ENCODE peak calls at places on chromosomes 13 and 19, in nine cellular contexts. One of them, this sample, is unnamed.

GRCh38 chr13:93216122-93216521 is 10.5 kb upstream of the GPC6 start:
- DNase-seq in fibroblast of the conjunctiva: no peak
- DNase-seq in activated T-cell treated with anti-CD3 and anti-CD28 coated beads, Interleukin-2, amount 50 U/mL, for 24 hours: no peak
- DNase-seq in activated naive CD8-positive, alpha-beta T cell treated with anti-CD3 and anti-CD28 coated beads, Interleukin-2, amount 10 ng/mL, durations not matched to agents 7 days and 5 days: no peak
- DNase-seq in NCI-H774: no peak
- DNase-seq in stimulated activated CD8-positive, alpha-beta memory T cell treated with anti-CD3 and anti-CD28 coated beads, Interleukin-7, amount 100 ng/mL, for 1 hour: no peak
- DNase-seq in AG09319: no peak
- DNase-seq in testis: no peak
- DNase-seq in cardiac muscle cell: no peak
- DNase-seq in this sample: no peak

GRCh38 chr19:41548954-41549688 is 26.8 kb upstream of the CEACAM21 start:
- DNase-seq in stimulated activated CD8-positive, alpha-beta memory T cell treated with anti-CD3 and anti-CD28 coated beads, Interleukin-7, amount 100 ng/mL, for 1 hour: peak; percentile 44
- DNase-seq in cardiac muscle cell: peak; percentile 20
- DNase-seq in activated naive CD8-positive, alpha-beta T cell treated with anti-CD3 and anti-CD28 coated beads, Interleukin-2, amount 10 ng/mL, durations not matched to agents 7 days and 5 days: peak; percentile 82
- DNase-seq in testis: no peak
- DNase-seq in activated T-cell treated with anti-CD3 and anti-CD28 coated beads, Interleukin-2, amount 50 U/mL, for 24 hours: peak; percentile 74
- DNase-seq in AG09319: no peak
- DNase-seq in fibroblast of the conjunctiva: no peak
- DNase-seq in NCI-H774: no peak
- DNase-seq in this sample: no peak

GRCh38 chr13:31012285-31013024 is 80.0 kb downstream of the TEX26 start:
- DNase-seq in cardiac muscle cell: peak; percentile 52
- DNase-seq in activated naive CD8-positive, alpha-beta T cell treated with anti-CD3 and anti-CD28 coated beads, Interleukin-2, amount 10 ng/mL, durations not matched to agents 7 days and 5 days: no peak
- DNase-seq in AG09319: no peak
- DNase-seq in fibroblast of the conjunctiva: peak; percentile 14
- DNase-seq in NCI-H774: no peak
- DNase-seq in activated T-cell treated with anti-CD3 and anti-CD28 coated beads, Interleukin-2, amount 50 U/mL, for 24 hours: no peak
- DNase-seq in stimulated activated CD8-positive, alpha-beta memory T cell treated with anti-CD3 and anti-CD28 coated beads, Interleukin-7, amount 100 ng/mL, for 1 hour: no peak
- DNase-seq in testis: peak; percentile 27
- DNase-seq in this sample: no peak

GRCh38 chr13:26247608-26248007 is 6.3 kb upstream of the CDK8 start:
- DNase-seq in testis: no peak
- DNase-seq in activated T-cell treated with anti-CD3 and anti-CD28 coated beads, Interleukin-2, amount 50 U/mL, for 24 hours: no peak
- DNase-seq in NCI-H774: no peak
- DNase-seq in cardiac muscle cell: no peak
- DNase-seq in activated naive CD8-positive, alpha-beta T cell treated with anti-CD3 and anti-CD28 coated beads, Interleukin-2, amount 10 ng/mL, durations not matched to agents 7 days and 5 days: no peak
- DNase-seq in fibroblast of the conjunctiva: no peak
- DNase-seq in stimulated activated CD8-positive, alpha-beta memory T cell treated with anti-CD3 and anti-CD28 coated beads, Interleukin-7, amount 100 ng/mL, for 1 hour: no peak
- DNase-seq in AG09319: no peak
- DNase-seq in this sample: no peak

GRCh38 chr19:14497347-14497921 is 1.5 kb upstream of the GIPC1 start:
- DNase-seq in activated T-cell treated with anti-CD3 and anti-CD28 coated beads, Interleukin-2, amount 50 U/mL, for 24 hours: no peak
- DNase-seq in fibroblast of the conjunctiva: no peak
- DNase-seq in NCI-H774: no peak
- DNase-seq in cardiac muscle cell: peak; percentile 33
- DNase-seq in stimulated activated CD8-positive, alpha-beta memory T cell treated with anti-CD3 and anti-CD28 coated beads, Interleukin-7, amount 100 ng/mL, for 1 hour: no peak
- DNase-seq in activated naive CD8-positive, alpha-beta T cell treated with anti-CD3 and anti-CD28 coated beads, Interleukin-2, amount 10 ng/mL, durations not matched to agents 7 days and 5 days: no peak
- DNase-seq in AG09319: no peak
- DNase-seq in testis: no peak
- DNase-seq in this sample: no peak

GRCh38 chr13:53126803-53127202 is 98.2 kb downstream of the OLFM4 start:
- DNase-seq in stimulated activated CD8-positive, alpha-beta memory T cell treated with anti-CD3 and anti-CD28 coated beads, Interleukin-7, amount 100 ng/mL, for 1 hour: no peak
- DNase-seq in cardiac muscle cell: peak; percentile 68
- DNase-seq in activated naive CD8-positive, alpha-beta T cell treated with anti-CD3 and anti-CD28 coated beads, Interleukin-2, amount 10 ng/mL, durations not matched to agents 7 days and 5 days: no peak
- DNase-seq in NCI-H774: no peak
- DNase-seq in fibroblast of the conjunctiva: no peak
- DNase-seq in activated T-cell treated with anti-CD3 and anti-CD28 coated beads, Interleukin-2, amount 50 U/mL, for 24 hours: no peak
- DNase-seq in AG09319: no peak
- DNase-seq in testis: no peak
- DNase-seq in this sample: no peak

GRCh38 chr13:112997188-112998135 is 28.4 kb downstream of the MCF2L start:
- DNase-seq in cardiac muscle cell: no peak
- DNase-seq in AG09319: no peak
- DNase-seq in NCI-H774: peak; percentile 89
- DNase-seq in stimulated activated CD8-positive, alpha-beta memory T cell treated with anti-CD3 and anti-CD28 coated beads, Interleukin-7, amount 100 ng/mL, for 1 hour: no peak
- DNase-seq in activated T-cell treated with anti-CD3 and anti-CD28 coated beads, Interleukin-2, amount 50 U/mL, for 24 hours: no peak
- DNase-seq in testis: no peak
- DNase-seq in fibroblast of the conjunctiva: no peak
- DNase-seq in activated naive CD8-positive, alpha-beta T cell treated with anti-CD3 and anti-CD28 coated beads, Interleukin-2, amount 10 ng/mL, durations not matched to agents 7 days and 5 days: no peak
- DNase-seq in this sample: no peak

GRCh38 chr13:21043898-21044297 is 17.5 kb downstream of the LATS2 start:
- DNase-seq in fibroblast of the conjunctiva: peak; percentile 67
- DNase-seq in testis: no peak
- DNase-seq in activated naive CD8-positive, alpha-beta T cell treated with anti-CD3 and anti-CD28 coated beads, Interleukin-2, amount 10 ng/mL, durations not matched to agents 7 days and 5 days: no peak
- DNase-seq in cardiac muscle cell: peak; percentile 92
- DNase-seq in stimulated activated CD8-positive, alpha-beta memory T cell treated with anti-CD3 and anti-CD28 coated beads, Interleukin-7, amount 100 ng/mL, for 1 hour: no peak
- DNase-seq in AG09319: peak; percentile 64
- DNase-seq in NCI-H774: no peak
- DNase-seq in activated T-cell treated with anti-CD3 and anti-CD28 coated beads, Interleukin-2, amount 50 U/mL, for 24 hours: no peak
- DNase-seq in this sample: no peak

GRCh38 chr19:8251025-8251472 is 41.9 kb downstream of the CERS4 start:
- DNase-seq in testis: peak; percentile 86
- DNase-seq in NCI-H774: no peak
- DNase-seq in fibroblast of the conjunctiva: no peak
- DNase-seq in activated T-cell treated with anti-CD3 and anti-CD28 coated beads, Interleukin-2, amount 50 U/mL, for 24 hours: no peak
- DNase-seq in AG09319: no peak
- DNase-seq in stimulated activated CD8-positive, alpha-beta memory T cell treated with anti-CD3 and anti-CD28 coated beads, Interleukin-7, amount 100 ng/mL, for 1 hour: no peak
- DNase-seq in cardiac muscle cell: peak; percentile 58
- DNase-seq in activated naive CD8-positive, alpha-beta T cell treated with anti-CD3 and anti-CD28 coated beads, Interleukin-2, amount 10 ng/mL, durations not matched to agents 7 days and 5 days: no peak
- DNase-seq in this sample: peak; percentile 87

GRCh38 chr19:28456264-28456663 is 756.7 kb downstream of the UQCRFS1 start:
- DNase-seq in activated naive CD8-positive, alpha-beta T cell treated with anti-CD3 and anti-CD28 coated beads, Interleukin-2, amount 10 ng/mL, durations not matched to agents 7 days and 5 days: no peak
- DNase-seq in testis: no peak
- DNase-seq in fibroblast of the conjunctiva: no peak
- DNase-seq in activated T-cell treated with anti-CD3 and anti-CD28 coated beads, Interleukin-2, amount 50 U/mL, for 24 hours: no peak
- DNase-seq in AG09319: no peak
- DNase-seq in cardiac muscle cell: no peak
- DNase-seq in NCI-H774: no peak
- DNase-seq in stimulated activated CD8-positive, alpha-beta memory T cell treated with anti-CD3 and anti-CD28 coated beads, Interleukin-7, amount 100 ng/mL, for 1 hour: no peak
- DNase-seq in this sample: no peak

GRCh38 chr13:33349314-33349995 is 63.9 kb upstream of the STARD13 start:
- DNase-seq in activated T-cell treated with anti-CD3 and anti-CD28 coated beads, Interleukin-2, amount 50 U/mL, for 24 hours: no peak
- DNase-seq in cardiac muscle cell: no peak
- DNase-seq in NCI-H774: no peak
- DNase-seq in fibroblast of the conjunctiva: no peak
- DNase-seq in activated naive CD8-positive, alpha-beta T cell treated with anti-CD3 and anti-CD28 coated beads, Interleukin-2, amount 10 ng/mL, durations not matched to agents 7 days and 5 days: no peak
- DNase-seq in stimulated activated CD8-positive, alpha-beta memory T cell treated with anti-CD3 and anti-CD28 coated beads, Interleukin-7, amount 100 ng/mL, for 1 hour: no peak
- DNase-seq in AG09319: no peak
- DNase-seq in testis: peak; percentile 24
- DNase-seq in this sample: no peak

GRCh38 chr13:79874396-79875360 is 393.7 kb downstream of the NDFIP2 start:
- DNase-seq in fibroblast of the conjunctiva: no peak
- DNase-seq in stimulated activated CD8-positive, alpha-beta memory T cell treated with anti-CD3 and anti-CD28 coated beads, Interleukin-7, amount 100 ng/mL, for 1 hour: no peak
- DNase-seq in AG09319: no peak
- DNase-seq in testis: no peak
- DNase-seq in activated T-cell treated with anti-CD3 and anti-CD28 coated beads, Interleukin-2, amount 50 U/mL, for 24 hours: no peak
- DNase-seq in cardiac muscle cell: no peak
- DNase-seq in NCI-H774: no peak
- DNase-seq in activated naive CD8-positive, alpha-beta T cell treated with anti-CD3 and anti-CD28 coated beads, Interleukin-2, amount 10 ng/mL, durations not matched to agents 7 days and 5 days: no peak
- DNase-seq in this sample: no peak

GRCh38 chr13:43111887-43112400 is 88.6 kb downstream of the DNAJC15 start:
- DNase-seq in NCI-H774: no peak
- DNase-seq in AG09319: no peak
- DNase-seq in activated T-cell treated with anti-CD3 and anti-CD28 coated beads, Interleukin-2, amount 50 U/mL, for 24 hours: no peak
- DNase-seq in stimulated activated CD8-positive, alpha-beta memory T cell treated with anti-CD3 and anti-CD28 coated beads, Interleukin-7, amount 100 ng/mL, for 1 hour: no peak
- DNase-seq in activated naive CD8-positive, alpha-beta T cell treated with anti-CD3 and anti-CD28 coated beads, Interleukin-2, amount 10 ng/mL, durations not matched to agents 7 days and 5 days: no peak
- DNase-seq in fibroblast of the conjunctiva: no peak
- DNase-seq in testis: no peak
- DNase-seq in cardiac muscle cell: no peak
- DNase-seq in this sample: no peak

GRCh38 chr13:49563513-49563912 is 21.8 kb downstream of the RCBTB1 start:
- DNase-seq in testis: no peak
- DNase-seq in AG09319: no peak
- DNase-seq in activated naive CD8-positive, alpha-beta T cell treated with anti-CD3 and anti-CD28 coated beads, Interleukin-2, amount 10 ng/mL, durations not matched to agents 7 days and 5 days: no peak
- DNase-seq in fibroblast of the conjunctiva: peak; percentile 18
- DNase-seq in NCI-H774: no peak
- DNase-seq in activated T-cell treated with anti-CD3 and anti-CD28 coated beads, Interleukin-2, amount 50 U/mL, for 24 hours: no peak
- DNase-seq in cardiac muscle cell: peak; percentile 69
- DNase-seq in stimulated activated CD8-positive, alpha-beta memory T cell treated with anti-CD3 and anti-CD28 coated beads, Interleukin-7, amount 100 ng/mL, for 1 hour: no peak
- DNase-seq in this sample: no peak

GRCh38 chr19:11035441-11036377 is 53.6 kb upstream of the LDLR start:
- DNase-seq in AG09319: peak; percentile 57
- DNase-seq in cardiac muscle cell: peak; percentile 92
- DNase-seq in NCI-H774: peak; percentile 83
- DNase-seq in fibroblast of the conjunctiva: peak; percentile 83
- DNase-seq in activated naive CD8-positive, alpha-beta T cell treated with anti-CD3 and anti-CD28 coated beads, Interleukin-2, amount 10 ng/mL, durations not matched to agents 7 days and 5 days: peak; percentile 86
- DNase-seq in activated T-cell treated with anti-CD3 and anti-CD28 coated beads, Interleukin-2, amount 50 U/mL, for 24 hours: peak; percentile 88
- DNase-seq in testis: peak; percentile 94
- DNase-seq in stimulated activated CD8-positive, alpha-beta memory T cell treated with anti-CD3 and anti-CD28 coated beads, Interleukin-7, amount 100 ng/mL, for 1 hour: peak; percentile 57
- DNase-seq in this sample: peak; percentile 93

GRCh38 chr19:3434630-3435553 is 45.4 kb downstream of the SMIM24 start:
- DNase-seq in fibroblast of the conjunctiva: peak; percentile 92
- DNase-seq in AG09319: peak; percentile 82
- DNase-seq in activated T-cell treated with anti-CD3 and anti-CD28 coated beads, Interleukin-2, amount 50 U/mL, for 24 hours: peak; percentile 99
- DNase-seq in stimulated activated CD8-positive, alpha-beta memory T cell treated with anti-CD3 and anti-CD28 coated beads, Interleukin-7, amount 100 ng/mL, for 1 hour: peak; percentile 87
- DNase-seq in activated naive CD8-positive, alpha-beta T cell treated with anti-CD3 and anti-CD28 coated beads, Interleukin-2, amount 10 ng/mL, durations not matched to agents 7 days and 5 days: peak; percentile 98
- DNase-seq in testis: peak; percentile 96
- DNase-seq in NCI-H774: peak; percentile 93
- DNase-seq in cardiac muscle cell: peak; percentile 98
- DNase-seq in this sample: peak; percentile 94

GRCh38 chr13:84684048-84684662 is 801.9 kb upstream of the SLITRK1 start:
- DNase-seq in activated T-cell treated with anti-CD3 and anti-CD28 coated beads, Interleukin-2, amount 50 U/mL, for 24 hours: no peak
- DNase-seq in NCI-H774: peak; percentile 0
- DNase-seq in stimulated activated CD8-positive, alpha-beta memory T cell treated with anti-CD3 and anti-CD28 coated beads, Interleukin-7, amount 100 ng/mL, for 1 hour: no peak
- DNase-seq in fibroblast of the conjunctiva: no peak
- DNase-seq in AG09319: no peak
- DNase-seq in cardiac muscle cell: no peak
- DNase-seq in activated naive CD8-positive, alpha-beta T cell treated with anti-CD3 and anti-CD28 coated beads, Interleukin-2, amount 10 ng/mL, durations not matched to agents 7 days and 5 days: no peak
- DNase-seq in testis: no peak
- DNase-seq in this sample: no peak

GRCh38 chr13:26653310-26653709 is 95.8 kb downstream of the WASF3 start:
- DNase-seq in testis: no peak
- DNase-seq in stimulated activated CD8-positive, alpha-beta memory T cell treated with anti-CD3 and anti-CD28 coated beads, Interleukin-7, amount 100 ng/mL, for 1 hour: no peak
- DNase-seq in activated naive CD8-positive, alpha-beta T cell treated with anti-CD3 and anti-CD28 coated beads, Interleukin-2, amount 10 ng/mL, durations not matched to agents 7 days and 5 days: no peak
- DNase-seq in AG09319: no peak
- DNase-seq in activated T-cell treated with anti-CD3 and anti-CD28 coated beads, Interleukin-2, amount 50 U/mL, for 24 hours: no peak
- DNase-seq in fibroblast of the conjunctiva: no peak
- DNase-seq in cardiac muscle cell: peak; percentile 8
- DNase-seq in NCI-H774: no peak
- DNase-seq in this sample: no peak

GRCh38 chr13:66508153-66508909 is 721.8 kb downstream of the PCDH9 start:
- DNase-seq in stimulated activated CD8-positive, alpha-beta memory T cell treated with anti-CD3 and anti-CD28 coated beads, Interleukin-7, amount 100 ng/mL, for 1 hour: no peak
- DNase-seq in AG09319: no peak
- DNase-seq in activated T-cell treated with anti-CD3 and anti-CD28 coated beads, Interleukin-2, amount 50 U/mL, for 24 hours: no peak
- DNase-seq in NCI-H774: no peak
- DNase-seq in fibroblast of the conjunctiva: no peak
- DNase-seq in cardiac muscle cell: peak; percentile 29
- DNase-seq in activated naive CD8-positive, alpha-beta T cell treated with anti-CD3 and anti-CD28 coated beads, Interleukin-2, amount 10 ng/mL, durations not matched to agents 7 days and 5 days: no peak
- DNase-seq in testis: no peak
- DNase-seq in this sample: no peak

GRCh38 chr13:47134939-47135489 is 238.2 kb upstream of the HTR2A start:
- DNase-seq in activated naive CD8-positive, alpha-beta T cell treated with anti-CD3 and anti-CD28 coated beads, Interleukin-2, amount 10 ng/mL, durations not matched to agents 7 days and 5 days: no peak
- DNase-seq in NCI-H774: no peak
- DNase-seq in cardiac muscle cell: no peak
- DNase-seq in stimulated activated CD8-positive, alpha-beta memory T cell treated with anti-CD3 and anti-CD28 coated beads, Interleukin-7, amount 100 ng/mL, for 1 hour: no peak
- DNase-seq in fibroblast of the conjunctiva: no peak
- DNase-seq in testis: no peak
- DNase-seq in activated T-cell treated with anti-CD3 and anti-CD28 coated beads, Interleukin-2, amount 50 U/mL, for 24 hours: no peak
- DNase-seq in AG09319: no peak
- DNase-seq in this sample: no peak

GRCh38 chr13:39148513-39148961 is 110.3 kb downstream of the NHLRC3 start:
- DNase-seq in testis: no peak
- DNase-seq in fibroblast of the conjunctiva: peak; percentile 17
- DNase-seq in activated T-cell treated with anti-CD3 and anti-CD28 coated beads, Interleukin-2, amount 50 U/mL, for 24 hours: no peak
- DNase-seq in stimulated activated CD8-positive, alpha-beta memory T cell treated with anti-CD3 and anti-CD28 coated beads, Interleukin-7, amount 100 ng/mL, for 1 hour: no peak
- DNase-seq in activated naive CD8-positive, alpha-beta T cell treated with anti-CD3 and anti-CD28 coated beads, Interleukin-2, amount 10 ng/mL, durations not matched to agents 7 days and 5 days: no peak
- DNase-seq in cardiac muscle cell: peak; percentile 90
- DNase-seq in AG09319: peak; percentile 2
- DNase-seq in NCI-H774: peak; percentile 28
- DNase-seq in this sample: no peak

GRCh38 chr13:35941374-35941773 is 189.8 kb downstream of the DCLK1 start:
- DNase-seq in activated T-cell treated with anti-CD3 and anti-CD28 coated beads, Interleukin-2, amount 50 U/mL, for 24 hours: no peak
- DNase-seq in testis: no peak
- DNase-seq in fibroblast of the conjunctiva: no peak
- DNase-seq in activated naive CD8-positive, alpha-beta T cell treated with anti-CD3 and anti-CD28 coated beads, Interleukin-2, amount 10 ng/mL, durations not matched to agents 7 days and 5 days: no peak
- DNase-seq in stimulated activated CD8-positive, alpha-beta memory T cell treated with anti-CD3 and anti-CD28 coated beads, Interleukin-7, amount 100 ng/mL, for 1 hour: no peak
- DNase-seq in NCI-H774: no peak
- DNase-seq in AG09319: no peak
- DNase-seq in cardiac muscle cell: no peak
- DNase-seq in this sample: no peak

GRCh38 chr13:44854264-44855060 is 134.8 kb downstream of the NUFIP1 start:
- DNase-seq in AG09319: no peak
- DNase-seq in stimulated activated CD8-positive, alpha-beta memory T cell treated with anti-CD3 and anti-CD28 coated beads, Interleukin-7, amount 100 ng/mL, for 1 hour: no peak
- DNase-seq in fibroblast of the conjunctiva: no peak
- DNase-seq in activated T-cell treated with anti-CD3 and anti-CD28 coated beads, Interleukin-2, amount 50 U/mL, for 24 hours: no peak
- DNase-seq in cardiac muscle cell: no peak
- DNase-seq in activated naive CD8-positive, alpha-beta T cell treated with anti-CD3 and anti-CD28 coated beads, Interleukin-2, amount 10 ng/mL, durations not matched to agents 7 days and 5 days: no peak
- DNase-seq in NCI-H774: peak; percentile 71
- DNase-seq in testis: no peak
- DNase-seq in this sample: peak; percentile 57

GRCh38 chr19:35063940-35064818 is 22.7 kb downstream of the HPN start:
- DNase-seq in activated naive CD8-positive, alpha-beta T cell treated with anti-CD3 and anti-CD28 coated beads, Interleukin-2, amount 10 ng/mL, durations not matched to agents 7 days and 5 days: no peak
- DNase-seq in cardiac muscle cell: peak; percentile 51
- DNase-seq in activated T-cell treated with anti-CD3 and anti-CD28 coated beads, Interleukin-2, amount 50 U/mL, for 24 hours: no peak
- DNase-seq in fibroblast of the conjunctiva: no peak
- DNase-seq in AG09319: no peak
- DNase-seq in testis: no peak
- DNase-seq in NCI-H774: no peak
- DNase-seq in stimulated activated CD8-positive, alpha-beta memory T cell treated with anti-CD3 and anti-CD28 coated beads, Interleukin-7, amount 100 ng/mL, for 1 hour: no peak
- DNase-seq in this sample: no peak

GRCh38 chr19:17293605-17294004 is 9.6 kb downstream of the ABHD8 start:
- DNase-seq in activated T-cell treated with anti-CD3 and anti-CD28 coated beads, Interleukin-2, amount 50 U/mL, for 24 hours: no peak
- DNase-seq in testis: no peak
- DNase-seq in activated naive CD8-positive, alpha-beta T cell treated with anti-CD3 and anti-CD28 coated beads, Interleukin-2, amount 10 ng/mL, durations not matched to agents 7 days and 5 days: no peak
- DNase-seq in NCI-H774: no peak
- DNase-seq in stimulated activated CD8-positive, alpha-beta memory T cell treated with anti-CD3 and anti-CD28 coated beads, Interleukin-7, amount 100 ng/mL, for 1 hour: no peak
- DNase-seq in fibroblast of the conjunctiva: no peak
- DNase-seq in cardiac muscle cell: no peak
- DNase-seq in AG09319: no peak
- DNase-seq in this sample: no peak

GRCh38 chr13:48402325-48402962 is 10.5 kb downstream of the LPAR6 start:
- DNase-seq in fibroblast of the conjunctiva: no peak
- DNase-seq in testis: no peak
- DNase-seq in AG09319: no peak
- DNase-seq in activated naive CD8-positive, alpha-beta T cell treated with anti-CD3 and anti-CD28 coated beads, Interleukin-2, amount 10 ng/mL, durations not matched to agents 7 days and 5 days: no peak
- DNase-seq in NCI-H774: no peak
- DNase-seq in activated T-cell treated with anti-CD3 and anti-CD28 coated beads, Interleukin-2, amount 50 U/mL, for 24 hours: no peak
- DNase-seq in cardiac muscle cell: no peak
- DNase-seq in stimulated activated CD8-positive, alpha-beta memory T cell treated with anti-CD3 and anti-CD28 coated beads, Interleukin-7, amount 100 ng/mL, for 1 hour: no peak
- DNase-seq in this sample: no peak

This sample was measured in lung.